ENCODE peak calls at places on chromosomes 11 and 22, in ten cellular contexts. D, C, B, V, I, R, Y, M, L and J are unnamed samples.

GRCh38 chr22:28741758-28742561 is at the start of the genes CHEK2 and HSCB:
- DNase-seq in D (peak), C (peak), B (peak), V (peak), I (peak), R (peak), Y (peak), M (peak), L (peak), J (peak)

GRCh38 chr11:110376711-110377324 is 52.9 kb upstream of the FDX1 start:
- DNase-seq in D (peak), C (no peak), B (peak), V (peak), I (peak), R (peak), Y (peak), M (peak), L (no peak), J (no peak)

GRCh38 chr22:41286639-41287091 is 678 bp upstream of the RANGAP1 start:
- DNase-seq in D (peak), C (no peak), B (no peak), V (no peak), I (no peak), R (peak), Y (peak), M (peak), L (no peak), J (no peak)

GRCh38 chr11:62732830-62733229 is 4.5 kb downstream of the TTC9C start:
- DNase-seq in D (no peak), C (no peak), B (no peak), V (no peak), I (no peak), R (peak), Y (no peak), M (peak), L (no peak), J (no peak)

GRCh38 chr22:36644333-36644757 is 59.2 kb downstream of the CACNG2 start:
- DNase-seq in D (peak), C (no peak), B (no peak), V (peak), I (peak), R (peak), Y (peak), M (peak), L (no peak), J (no peak)

GRCh38 chr11:130144129-130144528 is 15.5 kb upstream of the ST14 start:
- DNase-seq in D (no peak), C (no peak), B (no peak), V (no peak), I (no peak), R (no peak), Y (no peak), M (no peak), L (no peak), J (no peak)

GRCh38 chr11:66322732-66323427 is 6.0 kb upstream of the CD248 start:
- DNase-seq in D (peak), C (no peak), B (peak), V (no peak), I (no peak), R (no peak), Y (no peak), M (no peak), L (no peak), J (peak)

GRCh38 chr11:123211134-123211879 is 16.3 kb upstream of the CLMP start:
- DNase-seq in D (no peak), C (no peak), B (no peak), V (no peak), I (no peak), R (no peak), Y (no peak), M (no peak), L (no peak), J (no peak)

GRCh38 chr11:112247198-112247597 is 13.5 kb downstream of the PLET1 start:
- DNase-seq in D (no peak), C (no peak), B (no peak), V (no peak), I (no peak), R (no peak), Y (no peak), M (peak), L (no peak), J (no peak)

GRCh38 chr11:5596611-5597201 is at the start of gene TRIM6:
- DNase-seq in D (peak), C (no peak), B (peak), V (no peak), I (peak), R (peak), Y (no peak), M (peak), L (no peak), J (peak)

GRCh38 chr11:70328556-70328955 is 58.1 kb downstream of the PPFIA1 start:
- DNase-seq in D (no peak), C (no peak), B (no peak), V (no peak), I (no peak), R (no peak), Y (no peak), M (no peak), L (no peak), J (no peak)

GRCh38 chr11:3197044-3197715 is 21.4 kb downstream of the MRGPRG start:
- DNase-seq in D (no peak), C (no peak), B (no peak), V (no peak), I (no peak), R (no peak), Y (no peak), M (no peak), L (no peak), J (no peak)

GRCh38 chr11:130431806-130432205 is 3.4 kb upstream of the ADAMTS8 start:
- DNase-seq in D (no peak), C (no peak), B (no peak), V (no peak), I (no peak), R (peak), Y (no peak), M (peak), L (no peak), J (no peak)

GRCh38 chr11:35812850-35813249 is 131.0 kb upstream of the LDLRAD3 start:
- DNase-seq in D (no peak), C (no peak), B (no peak), V (no peak), I (no peak), R (no peak), Y (no peak), M (no peak), L (no peak), J (no peak)

GRCh38 chr11:4068962-4069361 is 25.6 kb upstream of the RRM1 start:
- DNase-seq in D (no peak), C (no peak), B (no peak), V (no peak), I (no peak), R (no peak), Y (peak), M (no peak), L (no peak), J (no peak)

GRCh38 chr11:3802016-3802790 is 4.8 kb upstream of the NUP98 start:
- DNase-seq in D (no peak), C (no peak), B (no peak), V (no peak), I (no peak), R (peak), Y (no peak), M (peak), L (no peak), J (no peak)

GRCh38 chr11:19116315-19116970 is 525 bp upstream of the ZDHHC13 start:
- DNase-seq in D (no peak), C (no peak), B (no peak), V (no peak), I (no peak), R (no peak), Y (no peak), M (no peak), L (no peak), J (no peak)

GRCh38 chr11:119856681-119857485 is 127.9 kb upstream of the NECTIN1 start:
- DNase-seq in D (no peak), C (no peak), B (no peak), V (no peak), I (no peak), R (no peak), Y (no peak), M (no peak), L (no peak), J (no peak)

GRCh38 chr11:7677801-7678201 is 4.5 kb upstream of the CYB5R2 start:
- DNase-seq in D (no peak), C (no peak), B (no peak), V (no peak), I (no peak), R (peak), Y (no peak), M (peak), L (no peak), J (no peak)

GRCh38 chr11:24848857-24849256 is 352.0 kb downstream of the LUZP2 start:
- DNase-seq in D (no peak), C (no peak), B (no peak), V (no peak), I (no peak), R (no peak), Y (no peak), M (no peak), L (no peak), J (no peak)

GRCh38 chr22:20748820-20749428 is 25.0 kb upstream of the SERPIND1 start:
- DNase-seq in D (no peak), C (no peak), B (no peak), V (no peak), I (no peak), R (no peak), Y (no peak), M (peak), L (no peak), J (no peak)

GRCh38 chr11:44343778-44344424 is 34.0 kb upstream of the ALX4 start:
- DNase-seq in D (no peak), C (no peak), B (no peak), V (no peak), I (no peak), R (no peak), Y (no peak), M (no peak), L (no peak), J (no peak)

GRCh38 chr11:68150029-68150428 is 28.8 kb upstream of the CHKA start:
- DNase-seq in D (no peak), C (no peak), B (no peak), V (no peak), I (no peak), R (peak), Y (no peak), M (peak), L (no peak), J (peak)

GRCh38 chr11:45872513-45873356 is 12.7 kb upstream of the MAPK8IP1 start:
- DNase-seq in D (no peak), C (no peak), B (no peak), V (peak), I (peak), R (peak), Y (peak), M (peak), L (no peak), J (no peak)

GRCh38 chr11:2262301-2263011 is 7.9 kb downstream of the ASCL2 start:
- DNase-seq in D (no peak), C (no peak), B (no peak), V (no peak), I (no peak), R (no peak), Y (no peak), M (no peak), L (no peak), J (no peak)

GRCh38 chr11:128890543-128891409 is at the start of gene KCNJ5:
- DNase-seq in D (no peak), C (no peak), B (peak), V (no peak), I (peak), R (peak), Y (no peak), M (no peak), L (no peak), J (no peak)

GRCh38 chr11:123640677-123641494 is 13.5 kb downstream of the SCN3B start:
- DNase-seq in D (no peak), C (peak), B (peak), V (no peak), I (peak), R (peak), Y (no peak), M (peak), L (no peak), J (no peak)